ENCODE peak calls at places on chromosomes 13 and 19, in seven cellular contexts. One of them, this sample, is unnamed.

GRCh38 chr13:35285677-35286076 is 190.8 kb downstream of the MAB21L1 start:
- DNase-seq in adrenal gland: no peak
- DNase-seq in activated CD8-positive, alpha-beta memory T cell treated with anti-CD3 and anti-CD28 coated beads for 48 hours: no peak
- DNase-seq in GM12865: no peak
- DNase-seq in ELR: no peak
- DNase-seq in NCI-H1436: no peak
- DNase-seq in stimulated activated naive CD8-positive, alpha-beta T cell treated with anti-CD3 and anti-CD28 coated beads, Interleukin-15, amount 100 ng/mL, for 72 hours: no peak
- DNase-seq in this sample: no peak

GRCh38 chr13:33052446-33052845 is 36.2 kb downstream of the KL start:
- DNase-seq in ELR: no peak
- DNase-seq in stimulated activated naive CD8-positive, alpha-beta T cell treated with anti-CD3 and anti-CD28 coated beads, Interleukin-15, amount 100 ng/mL, for 72 hours: no peak
- DNase-seq in GM12865: no peak
- DNase-seq in NCI-H1436: no peak
- DNase-seq in activated CD8-positive, alpha-beta memory T cell treated with anti-CD3 and anti-CD28 coated beads for 48 hours: no peak
- DNase-seq in adrenal gland: no peak
- DNase-seq in this sample: no peak

GRCh38 chr19:14561832-14562351 is 10.0 kb downstream of the NDUFB7 start:
- DNase-seq in GM12865: peak
- DNase-seq in stimulated activated naive CD8-positive, alpha-beta T cell treated with anti-CD3 and anti-CD28 coated beads, Interleukin-15, amount 100 ng/mL, for 72 hours: no peak
- DNase-seq in activated CD8-positive, alpha-beta memory T cell treated with anti-CD3 and anti-CD28 coated beads for 48 hours: no peak
- DNase-seq in adrenal gland: no peak
- DNase-seq in ELR: no peak
- DNase-seq in NCI-H1436: no peak
- DNase-seq in this sample: no peak

GRCh38 chr19:44142014-44142523 is 715 bp downstream of the ZNF234 start:
- DNase-seq in NCI-H1436: no peak
- DNase-seq in ELR: peak
- DNase-seq in stimulated activated naive CD8-positive, alpha-beta T cell treated with anti-CD3 and anti-CD28 coated beads, Interleukin-15, amount 100 ng/mL, for 72 hours: peak
- DNase-seq in activated CD8-positive, alpha-beta memory T cell treated with anti-CD3 and anti-CD28 coated beads for 48 hours: no peak
- DNase-seq in adrenal gland: peak
- DNase-seq in GM12865: peak
- DNase-seq in this sample: no peak

GRCh38 chr13:33483471-33483870 is 197.9 kb upstream of the STARD13 start:
- DNase-seq in GM12865: no peak
- DNase-seq in adrenal gland: no peak
- DNase-seq in ELR: peak
- DNase-seq in stimulated activated naive CD8-positive, alpha-beta T cell treated with anti-CD3 and anti-CD28 coated beads, Interleukin-15, amount 100 ng/mL, for 72 hours: no peak
- DNase-seq in NCI-H1436: no peak
- DNase-seq in activated CD8-positive, alpha-beta memory T cell treated with anti-CD3 and anti-CD28 coated beads for 48 hours: no peak
- DNase-seq in this sample: no peak

GRCh38 chr13:91384891-91385290 is 13.5 kb upstream of the GPC5 start:
- DNase-seq in GM12865: no peak
- DNase-seq in NCI-H1436: no peak
- DNase-seq in activated CD8-positive, alpha-beta memory T cell treated with anti-CD3 and anti-CD28 coated beads for 48 hours: no peak
- DNase-seq in ELR: no peak
- DNase-seq in stimulated activated naive CD8-positive, alpha-beta T cell treated with anti-CD3 and anti-CD28 coated beads, Interleukin-15, amount 100 ng/mL, for 72 hours: no peak
- DNase-seq in adrenal gland: no peak
- DNase-seq in this sample: no peak

GRCh38 chr19:42198676-42199439 is 18.6 kb downstream of the DEDD2 start:
- DNase-seq in GM12865: peak
- DNase-seq in NCI-H1436: no peak
- DNase-seq in stimulated activated naive CD8-positive, alpha-beta T cell treated with anti-CD3 and anti-CD28 coated beads, Interleukin-15, amount 100 ng/mL, for 72 hours: peak
- DNase-seq in activated CD8-positive, alpha-beta memory T cell treated with anti-CD3 and anti-CD28 coated beads for 48 hours: no peak
- DNase-seq in adrenal gland: no peak
- DNase-seq in ELR: no peak
- DNase-seq in this sample: no peak

GRCh38 chr13:39379667-39380655 is 223.0 kb downstream of the LHFPL6 start:
- DNase-seq in NCI-H1436: no peak
- DNase-seq in activated CD8-positive, alpha-beta memory T cell treated with anti-CD3 and anti-CD28 coated beads for 48 hours: no peak
- DNase-seq in ELR: no peak
- DNase-seq in adrenal gland: no peak
- DNase-seq in stimulated activated naive CD8-positive, alpha-beta T cell treated with anti-CD3 and anti-CD28 coated beads, Interleukin-15, amount 100 ng/mL, for 72 hours: no peak
- DNase-seq in GM12865: no peak
- DNase-seq in this sample: no peak

GRCh38 chr13:20387441-20387971 is 138.2 kb downstream of the CRYL1 start:
- DNase-seq in ELR: peak
- DNase-seq in NCI-H1436: no peak
- DNase-seq in activated CD8-positive, alpha-beta memory T cell treated with anti-CD3 and anti-CD28 coated beads for 48 hours: no peak
- DNase-seq in adrenal gland: no peak
- DNase-seq in stimulated activated naive CD8-positive, alpha-beta T cell treated with anti-CD3 and anti-CD28 coated beads, Interleukin-15, amount 100 ng/mL, for 72 hours: no peak
- DNase-seq in GM12865: no peak
- DNase-seq in this sample: no peak

GRCh38 chr13:67308004-67308772 is 78.1 kb upstream of the PCDH9 start:
- DNase-seq in NCI-H1436: no peak
- DNase-seq in stimulated activated naive CD8-positive, alpha-beta T cell treated with anti-CD3 and anti-CD28 coated beads, Interleukin-15, amount 100 ng/mL, for 72 hours: no peak
- DNase-seq in ELR: peak
- DNase-seq in activated CD8-positive, alpha-beta memory T cell treated with anti-CD3 and anti-CD28 coated beads for 48 hours: no peak
- DNase-seq in adrenal gland: no peak
- DNase-seq in GM12865: no peak
- DNase-seq in this sample: no peak

GRCh38 chr13:101514695-101515275 is 62.3 kb downstream of the ITGBL1 start:
- DNase-seq in stimulated activated naive CD8-positive, alpha-beta T cell treated with anti-CD3 and anti-CD28 coated beads, Interleukin-15, amount 100 ng/mL, for 72 hours: no peak
- DNase-seq in adrenal gland: peak
- DNase-seq in activated CD8-positive, alpha-beta memory T cell treated with anti-CD3 and anti-CD28 coated beads for 48 hours: no peak
- DNase-seq in NCI-H1436: peak
- DNase-seq in GM12865: peak
- DNase-seq in ELR: peak
- DNase-seq in this sample: peak

GRCh38 chr13:109336730-109337129 is 449.7 kb downstream of the IRS2 start:
- DNase-seq in ELR: peak
- DNase-seq in adrenal gland: no peak
- DNase-seq in NCI-H1436: no peak
- DNase-seq in activated CD8-positive, alpha-beta memory T cell treated with anti-CD3 and anti-CD28 coated beads for 48 hours: no peak
- DNase-seq in GM12865: no peak
- DNase-seq in stimulated activated naive CD8-positive, alpha-beta T cell treated with anti-CD3 and anti-CD28 coated beads, Interleukin-15, amount 100 ng/mL, for 72 hours: no peak
- DNase-seq in this sample: no peak

GRCh38 chr13:30165791-30166190 is 141.6 kb downstream of the KATNAL1 start:
- DNase-seq in GM12865: no peak
- DNase-seq in NCI-H1436: no peak
- DNase-seq in stimulated activated naive CD8-positive, alpha-beta T cell treated with anti-CD3 and anti-CD28 coated beads, Interleukin-15, amount 100 ng/mL, for 72 hours: no peak
- DNase-seq in activated CD8-positive, alpha-beta memory T cell treated with anti-CD3 and anti-CD28 coated beads for 48 hours: no peak
- DNase-seq in adrenal gland: no peak
- DNase-seq in ELR: no peak
- DNase-seq in this sample: no peak

GRCh38 chr19:51803529-51803928 is 8.6 kb downstream of the FPR3 start:
- DNase-seq in GM12865: no peak
- DNase-seq in adrenal gland: no peak
- DNase-seq in ELR: no peak
- DNase-seq in NCI-H1436: no peak
- DNase-seq in stimulated activated naive CD8-positive, alpha-beta T cell treated with anti-CD3 and anti-CD28 coated beads, Interleukin-15, amount 100 ng/mL, for 72 hours: no peak
- DNase-seq in activated CD8-positive, alpha-beta memory T cell treated with anti-CD3 and anti-CD28 coated beads for 48 hours: no peak
- DNase-seq in this sample: no peak

GRCh38 chr13:20415694-20416107 is 110.0 kb downstream of the CRYL1 start:
- DNase-seq in adrenal gland: no peak
- DNase-seq in activated CD8-positive, alpha-beta memory T cell treated with anti-CD3 and anti-CD28 coated beads for 48 hours: no peak
- DNase-seq in ELR: no peak
- DNase-seq in NCI-H1436: no peak
- DNase-seq in stimulated activated naive CD8-positive, alpha-beta T cell treated with anti-CD3 and anti-CD28 coated beads, Interleukin-15, amount 100 ng/mL, for 72 hours: no peak
- DNase-seq in GM12865: no peak
- DNase-seq in this sample: no peak

GRCh38 chr19:18995804-18996241 is 37.5 kb downstream of the SUGP2 start:
- DNase-seq in activated CD8-positive, alpha-beta memory T cell treated with anti-CD3 and anti-CD28 coated beads for 48 hours: no peak
- DNase-seq in GM12865: peak
- DNase-seq in adrenal gland: peak
- DNase-seq in stimulated activated naive CD8-positive, alpha-beta T cell treated with anti-CD3 and anti-CD28 coated beads, Interleukin-15, amount 100 ng/mL, for 72 hours: no peak
- DNase-seq in ELR: peak
- DNase-seq in NCI-H1436: peak
- DNase-seq in this sample: no peak

GRCh38 chr13:108322206-108322824 is 52.8 kb downstream of the TNFSF13B start:
- DNase-seq in ELR: peak
- DNase-seq in stimulated activated naive CD8-positive, alpha-beta T cell treated with anti-CD3 and anti-CD28 coated beads, Interleukin-15, amount 100 ng/mL, for 72 hours: no peak
- DNase-seq in adrenal gland: no peak
- DNase-seq in activated CD8-positive, alpha-beta memory T cell treated with anti-CD3 and anti-CD28 coated beads for 48 hours: no peak
- DNase-seq in NCI-H1436: peak
- DNase-seq in GM12865: peak
- DNase-seq in this sample: peak

GRCh38 chr19:34135033-34135370 is 37.3 kb upstream of the LSM14A start:
- DNase-seq in GM12865: no peak
- DNase-seq in ELR: no peak
- DNase-seq in adrenal gland: no peak
- DNase-seq in NCI-H1436: no peak
- DNase-seq in stimulated activated naive CD8-positive, alpha-beta T cell treated with anti-CD3 and anti-CD28 coated beads, Interleukin-15, amount 100 ng/mL, for 72 hours: no peak
- DNase-seq in activated CD8-positive, alpha-beta memory T cell treated with anti-CD3 and anti-CD28 coated beads for 48 hours: no peak
- DNase-seq in this sample: no peak

GRCh38 chr19:18895038-18895827 is 725 bp downstream of the CERS1 start:
- DNase-seq in ELR: peak
- DNase-seq in GM12865: peak
- DNase-seq in activated CD8-positive, alpha-beta memory T cell treated with anti-CD3 and anti-CD28 coated beads for 48 hours: no peak
- DNase-seq in adrenal gland: peak
- DNase-seq in NCI-H1436: no peak
- DNase-seq in stimulated activated naive CD8-positive, alpha-beta T cell treated with anti-CD3 and anti-CD28 coated beads, Interleukin-15, amount 100 ng/mL, for 72 hours: no peak
- DNase-seq in this sample: no peak

GRCh38 chr19:31152906-31153305 is 196.3 kb downstream of the TSHZ3 start:
- DNase-seq in activated CD8-positive, alpha-beta memory T cell treated with anti-CD3 and anti-CD28 coated beads for 48 hours: no peak
- DNase-seq in adrenal gland: no peak
- DNase-seq in NCI-H1436: no peak
- DNase-seq in stimulated activated naive CD8-positive, alpha-beta T cell treated with anti-CD3 and anti-CD28 coated beads, Interleukin-15, amount 100 ng/mL, for 72 hours: no peak
- DNase-seq in ELR: peak
- DNase-seq in GM12865: no peak
- DNase-seq in this sample: no peak

GRCh38 chr19:17719730-17720486 is 628 bp downstream of the MAP1S start:
- DNase-seq in NCI-H1436: peak
- DNase-seq in adrenal gland: no peak
- DNase-seq in ELR: no peak
- DNase-seq in activated CD8-positive, alpha-beta memory T cell treated with anti-CD3 and anti-CD28 coated beads for 48 hours: no peak
- DNase-seq in stimulated activated naive CD8-positive, alpha-beta T cell treated with anti-CD3 and anti-CD28 coated beads, Interleukin-15, amount 100 ng/mL, for 72 hours: no peak
- DNase-seq in GM12865: peak
- DNase-seq in this sample: no peak

GRCh38 chr19:7595466-7596133 is at the start of gene CAMSAP3:
- DNase-seq in stimulated activated naive CD8-positive, alpha-beta T cell treated with anti-CD3 and anti-CD28 coated beads, Interleukin-15, amount 100 ng/mL, for 72 hours: peak
- DNase-seq in activated CD8-positive, alpha-beta memory T cell treated with anti-CD3 and anti-CD28 coated beads for 48 hours: no peak
- DNase-seq in ELR: no peak
- DNase-seq in adrenal gland: no peak
- DNase-seq in GM12865: peak
- DNase-seq in NCI-H1436: peak
- DNase-seq in this sample: peak

GRCh38 chr19:35973487-35973886 is 21.5 kb upstream of the SDHAF1 start:
- DNase-seq in NCI-H1436: no peak
- DNase-seq in GM12865: no peak
- DNase-seq in ELR: no peak
- DNase-seq in stimulated activated naive CD8-positive, alpha-beta T cell treated with anti-CD3 and anti-CD28 coated beads, Interleukin-15, amount 100 ng/mL, for 72 hours: no peak
- DNase-seq in adrenal gland: no peak
- DNase-seq in activated CD8-positive, alpha-beta memory T cell treated with anti-CD3 and anti-CD28 coated beads for 48 hours: no peak
- DNase-seq in this sample: no peak

GRCh38 chr13:25291691-25292090 is 4.4 kb upstream of the MTMR6 start:
- DNase-seq in GM12865: no peak
- DNase-seq in stimulated activated naive CD8-positive, alpha-beta T cell treated with anti-CD3 and anti-CD28 coated beads, Interleukin-15, amount 100 ng/mL, for 72 hours: no peak
- DNase-seq in activated CD8-positive, alpha-beta memory T cell treated with anti-CD3 and anti-CD28 coated beads for 48 hours: no peak
- DNase-seq in ELR: no peak
- DNase-seq in NCI-H1436: no peak
- DNase-seq in adrenal gland: no peak
- DNase-seq in this sample: peak

GRCh38 chr13:44389003-44389666 is 15.5 kb downstream of the SERP2 start:
- DNase-seq in NCI-H1436: no peak
- DNase-seq in adrenal gland: no peak
- DNase-seq in activated CD8-positive, alpha-beta memory T cell treated with anti-CD3 and anti-CD28 coated beads for 48 hours: no peak
- DNase-seq in ELR: no peak
- DNase-seq in GM12865: no peak
- DNase-seq in stimulated activated naive CD8-positive, alpha-beta T cell treated with anti-CD3 and anti-CD28 coated beads, Interleukin-15, amount 100 ng/mL, for 72 hours: no peak
- DNase-seq in this sample: no peak

GRCh38 chr13:48097793-48098192 is 2.9 kb upstream of the MED4 start:
- DNase-seq in NCI-H1436: no peak
- DNase-seq in adrenal gland: no peak
- DNase-seq in activated CD8-positive, alpha-beta memory T cell treated with anti-CD3 and anti-CD28 coated beads for 48 hours: no peak
- DNase-seq in GM12865: no peak
- DNase-seq in stimulated activated naive CD8-positive, alpha-beta T cell treated with anti-CD3 and anti-CD28 coated beads, Interleukin-15, amount 100 ng/mL, for 72 hours: no peak
- DNase-seq in ELR: no peak
- DNase-seq in this sample: no peak

GRCh38 chr13:46160474-46161066 is 21.4 kb downstream of the LCP1 start:
- DNase-seq in adrenal gland: no peak
- DNase-seq in ELR: peak
- DNase-seq in stimulated activated naive CD8-positive, alpha-beta T cell treated with anti-CD3 and anti-CD28 coated beads, Interleukin-15, amount 100 ng/mL, for 72 hours: peak
- DNase-seq in activated CD8-positive, alpha-beta memory T cell treated with anti-CD3 and anti-CD28 coated beads for 48 hours: no peak
- DNase-seq in GM12865: peak
- DNase-seq in NCI-H1436: no peak
- DNase-seq in this sample: peak

GRCh38 chr13:112725346-112726017 is 35.6 kb downstream of the ATP11A start:
- DNase-seq in activated CD8-positive, alpha-beta memory T cell treated with anti-CD3 and anti-CD28 coated beads for 48 hours: no peak
- DNase-seq in adrenal gland: peak
- DNase-seq in GM12865: peak
- DNase-seq in ELR: peak
- DNase-seq in NCI-H1436: peak
- DNase-seq in stimulated activated naive CD8-positive, alpha-beta T cell treated with anti-CD3 and anti-CD28 coated beads, Interleukin-15, amount 100 ng/mL, for 72 hours: no peak
- DNase-seq in this sample: no peak

GRCh38 chr19:52535831-52536800 is 8.6 kb downstream of the ZNF808 start:
- DNase-seq in stimulated activated naive CD8-positive, alpha-beta T cell treated with anti-CD3 and anti-CD28 coated beads, Interleukin-15, amount 100 ng/mL, for 72 hours: peak
- DNase-seq in NCI-H1436: no peak
- DNase-seq in adrenal gland: peak
- DNase-seq in activated CD8-positive, alpha-beta memory T cell treated with anti-CD3 and anti-CD28 coated beads for 48 hours: peak
- DNase-seq in GM12865: peak
- DNase-seq in ELR: peak
- DNase-seq in this sample: no peak

This sample was measured in NCI-H1930.